ENCODE peak calls at places on chromosomes 3 and 15, in ten cellular contexts. J is suprapubic skin, Q is breast epithelium, E is upper lobe of left lung, L is transverse colon, A is HCT116, U is endothelial cell of umbilical vein, T is sigmoid colon, R is HepG2, K is K562. H is an unnamed sample.

GRCh38 chr3:156483961-156484787 is 70.7 kb downstream of the SSR3 start:
- DNase-seq in J (no peak), Q (no peak), E (no peak), L (peak), A (peak), U (peak), T (peak), R (no peak), K (peak), H (no peak)

GRCh38 chr15:74322558-74323180 is 44.8 kb downstream of the CYP11A1 start:
- DNase-seq in J (no peak), Q (peak), E (peak), L (peak), A (peak), U (peak), T (peak), R (peak), K (peak), H (peak)

GRCh38 chr3:192816274-192816853 is 89.0 kb upstream of the FGF12 start:
- DNase-seq in J (no peak), Q (no peak), E (no peak), L (no peak), A (peak), U (peak), T (no peak), R (peak), K (peak), H (no peak)

GRCh38 chr3:124063168-124063909 is 71.4 kb upstream of the ROPN1 start:
- DNase-seq in J (no peak), Q (no peak), E (no peak), L (no peak), A (no peak), U (peak), T (no peak), R (no peak), K (no peak), H (no peak)

GRCh38 chr3:44077267-44077666 is 164.4 kb upstream of the TOPAZ1 start:
- DNase-seq in J (peak), Q (no peak), E (no peak), L (no peak), A (no peak), U (no peak), T (no peak), R (no peak), K (no peak), H (no peak)

GRCh38 chr3:133016838-133017309 is 21.3 kb upstream of the TMEM108 start:
- DNase-seq in J (no peak), Q (no peak), E (no peak), L (no peak), A (no peak), U (no peak), T (no peak), R (no peak), K (no peak), H (no peak)

GRCh38 chr3:71582612-71583568 is 638 bp downstream of the FOXP1 start:
- DNase-seq in J (peak), Q (peak), E (peak), L (peak), A (no peak), U (peak), T (peak), R (peak), K (peak), H (peak)

GRCh38 chr15:74121858-74122257 is 8.5 kb upstream of the ISLR2 start:
- DNase-seq in J (no peak), Q (no peak), E (no peak), L (no peak), A (no peak), U (no peak), T (no peak), R (no peak), K (no peak), H (no peak)

GRCh38 chr3:111539351-111540331 is 2.4 kb upstream of the CD96 start:
- DNase-seq in J (no peak), Q (no peak), E (peak), L (peak), A (peak), U (no peak), T (no peak), R (peak), K (peak), H (peak)

GRCh38 chr15:55784284-55784683 is 41.3 kb upstream of the PRTG start:
- DNase-seq in J (no peak), Q (no peak), E (no peak), L (no peak), A (no peak), U (no peak), T (no peak), R (no peak), K (no peak), H (no peak)

GRCh38 chr3:155805802-155806618 is at the start of gene C3orf33:
- DNase-seq in J (no peak), Q (peak), E (peak), L (peak), A (peak), U (peak), T (peak), R (peak), K (peak), H (peak)

GRCh38 chr3:42652611-42653302 is 740 bp upstream of the ZBTB47 start:
- DNase-seq in J (peak), Q (peak), E (no peak), L (peak), A (peak), U (peak), T (peak), R (peak), K (peak), H (peak)

GRCh38 chr3:11534011-11534782 is 109.5 kb downstream of the VGLL4 start:
- DNase-seq in J (no peak), Q (no peak), E (no peak), L (no peak), A (no peak), U (no peak), T (peak), R (no peak), K (no peak), H (peak)

GRCh38 chr3:152148579-152148978 is 120.2 kb upstream of the MBNL1 start:
- DNase-seq in J (no peak), Q (no peak), E (no peak), L (no peak), A (no peak), U (no peak), T (no peak), R (no peak), K (no peak), H (no peak)

GRCh38 chr15:101242160-101242998 is 9.5 kb downstream of the CHSY1 start:
- DNase-seq in J (no peak), Q (no peak), E (no peak), L (peak), A (no peak), U (no peak), T (no peak), R (no peak), K (no peak), H (no peak)

GRCh38 chr3:107522510-107523360 is at the start of gene BBX:
- DNase-seq in J (peak), Q (peak), E (peak), L (peak), A (peak), U (peak), T (peak), R (peak), K (peak), H (peak)
- TF ChIP-seq POLR2A in J (no peak), Q (no peak), E (peak), L (peak), A (peak), U (peak), T (peak), R (peak), K (peak), H (no peak)

DNA sequence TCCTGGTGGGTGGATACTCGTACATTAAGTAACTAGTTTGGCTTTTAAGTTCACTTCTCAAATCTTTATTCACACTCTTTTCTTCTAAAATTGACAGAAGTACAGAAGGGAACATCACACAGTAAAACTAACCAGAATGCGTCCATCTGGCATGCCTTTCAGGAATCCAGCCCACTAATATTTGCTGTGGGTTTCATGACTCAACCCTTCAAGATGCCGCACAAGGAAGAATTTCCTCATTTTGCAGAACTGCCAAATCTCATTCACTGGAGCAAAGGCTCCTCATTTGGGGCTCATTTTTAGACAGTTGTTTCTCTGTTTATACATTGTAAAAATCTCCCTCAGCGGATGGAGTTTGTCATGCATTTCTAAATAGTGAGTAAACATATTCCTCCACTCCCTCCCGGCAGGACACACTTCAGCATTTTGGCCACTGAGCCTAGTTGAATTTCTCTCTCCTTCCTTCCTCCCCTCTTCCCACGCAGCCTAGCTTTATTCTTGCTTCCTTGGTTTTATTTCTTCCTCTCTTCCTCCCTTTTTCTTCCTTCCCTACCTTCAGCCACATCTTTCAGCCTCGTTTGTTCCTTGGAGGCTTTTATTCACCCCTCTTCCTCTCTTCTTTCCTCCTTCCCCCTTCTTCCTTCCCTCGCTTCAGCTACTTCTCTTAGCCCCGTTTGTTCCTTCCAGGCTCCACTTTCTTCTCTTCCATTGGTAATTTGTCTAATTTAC is 419.3 kb upstream of the NAALADL2 start:
- DNase-seq in J (no peak), Q (no peak), E (no peak), L (peak), A (peak), U (peak), T (peak), R (peak), K (no peak), H (peak)
- TF ChIP-seq POLR2AphosphoS5 in J (no peak), Q (no peak), E (no peak), L (peak), A (peak), U (peak), T (peak), R (no peak), K (no peak), H (peak)

GRCh38 chr3:16060945-16061344 is 113.5 kb upstream of the GALNT15 start:
- DNase-seq in J (no peak), Q (no peak), E (no peak), L (no peak), A (no peak), U (no peak), T (peak), R (no peak), K (no peak), H (no peak)
- H3K27ac ChIP-seq in J (peak), Q (peak), E (peak), L (peak), A (peak), U (peak), T (peak), R (peak), K (no peak), H (no peak)

GRCh38 chr15:39478996-39479395 is 101.9 kb upstream of the THBS1 start:
- DNase-seq in J (no peak), Q (no peak), E (no peak), L (no peak), A (no peak), U (no peak), T (no peak), R (no peak), K (no peak), H (no peak)

GRCh38 chr15:39487180-39487735 is 93.6 kb upstream of the THBS1 start:
- DNase-seq in J (no peak), Q (no peak), E (no peak), L (no peak), A (no peak), U (no peak), T (no peak), R (no peak), K (no peak), H (no peak)

GRCh38 chr15:39486546-39487081 is 94.3 kb upstream of the THBS1 start:
- DNase-seq in J (no peak), Q (no peak), E (no peak), L (no peak), A (no peak), U (peak), T (no peak), R (no peak), K (no peak), H (no peak)

GRCh38 chr15:39479916-39480315 is 101.0 kb upstream of the THBS1 start:
- DNase-seq in J (no peak), Q (no peak), E (no peak), L (no peak), A (no peak), U (no peak), T (no peak), R (no peak), K (no peak), H (no peak)

DNA sequence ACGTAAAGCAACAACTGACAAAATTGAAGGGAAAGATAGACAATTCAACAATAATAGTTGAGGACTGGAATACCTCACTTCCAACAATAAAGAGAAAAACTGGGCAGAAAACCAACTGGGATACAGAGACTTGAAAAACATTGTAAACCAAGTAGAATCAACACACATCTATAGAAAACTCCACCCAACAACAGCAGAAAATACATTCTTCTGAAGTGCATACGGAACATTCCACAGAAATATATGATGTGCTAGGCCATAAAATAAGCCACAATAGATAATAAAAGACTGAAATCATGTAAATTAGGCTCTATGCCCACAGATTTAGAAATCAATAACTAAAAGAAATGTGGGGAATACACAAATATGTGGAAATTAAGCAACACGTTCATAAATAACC is 98.4 kb upstream of the THBS1 start:
- DNase-seq in J (no peak), Q (no peak), E (no peak), L (no peak), A (no peak), U (no peak), T (no peak), R (no peak), K (no peak), H (no peak)
- TF ChIP-seq POLR2A in J (no peak), Q (no peak), E (no peak), L (no peak), A (no peak), U (no peak), T (no peak), R (no peak), K (no peak), H (no peak)

GRCh38 chr3:188507244-188507720 is 353.3 kb downstream of the LPP start:
- DNase-seq in J (no peak), Q (no peak), E (no peak), L (no peak), A (no peak), U (peak), T (no peak), R (peak), K (no peak), H (no peak)
- TF ChIP-seq POLR2AphosphoS5 in J (no peak), Q (no peak), E (no peak), L (no peak), A (no peak), U (peak), T (no peak), R (no peak), K (no peak), H (no peak)

DNA sequence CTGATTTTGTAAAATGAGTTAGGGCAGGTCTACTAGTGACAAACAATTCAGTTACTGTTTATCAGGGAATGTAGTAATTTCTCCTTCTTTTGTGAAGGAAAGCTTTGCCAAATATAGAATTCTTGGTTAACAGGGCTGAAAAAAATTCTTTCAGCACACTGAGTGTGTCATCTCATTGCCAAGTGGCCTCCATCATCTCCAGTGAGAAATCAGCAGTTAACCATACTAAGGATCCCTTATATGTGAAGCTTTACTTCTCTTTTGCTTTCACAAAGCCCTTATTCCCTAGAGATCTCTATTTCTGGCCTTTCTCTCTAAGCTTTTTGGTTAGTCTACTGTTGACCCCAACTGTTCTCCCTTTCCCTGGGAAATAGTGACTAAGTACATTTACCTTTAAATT is 269.1 kb downstream of the SCAPER start:
- DNase-seq in J (no peak), Q (no peak), E (no peak), L (no peak), A (no peak), U (no peak), T (no peak), R (no peak), K (no peak), H (no peak)
- H3K27ac ChIP-seq in J (no peak), Q (no peak), E (no peak), L (no peak), A (no peak), U (no peak), T (no peak), R (no peak), K (no peak), H (no peak)

H was measured in stomach.